ENCODE peak calls at places on chromosomes 11 and 22, in four cellular contexts. X is heart right ventricle, F is A549, E is left ventricle myocardium inferior. W is an unnamed sample.

GRCh38 chr11:10108901-10109665 is 184.9 kb downstream of the SBF2 start:
- DNase-seq in X (peak), F (no peak), E (no peak), W (no peak)

GRCh38 chr11:33533668-33534067 is 167.0 kb downstream of the C11orf91 start:
- DNase-seq in F (no peak), X (no peak), E (no peak), W (no peak)

GRCh38 chr11:108965602-108966001 is 300.7 kb downstream of the DDX10 start:
- DNase-seq in X (no peak), E (no peak), F (peak), W (no peak)

GRCh38 chr22:47393191-47393590 is 630.7 kb downstream of the TBC1D22A start:
- DNase-seq in E (no peak), F (no peak), X (no peak), W (no peak)

GRCh38 chr11:60251485-60252207 is 8.7 kb upstream of the MS4A4E start:
- DNase-seq in E (no peak), X (peak), F (peak), W (no peak)

GRCh38 chr11:37973926-37974325 is 1375.9 kb upstream of the RAG2 start:
- DNase-seq in E (no peak), F (no peak), X (no peak), W (no peak)

GRCh38 chr11:2755071-2755470 is 55.3 kb upstream of the KCNQ1OT1 start:
- DNase-seq in F (no peak), E (no peak), X (no peak), W (no peak)

GRCh38 chr11:12137938-12138731 is 27.7 kb downstream of the MICAL2 start:
- DNase-seq in E (no peak), X (no peak), F (peak), W (peak)

GRCh38 chr22:46649176-46650077 is 29.2 kb downstream of the GRAMD4 start:
- DNase-seq in F (peak), X (peak), E (peak), W (no peak)

GRCh38 chr22:33917744-33918406 is 2.4 kb downstream of the LARGE1 start:
- DNase-seq in F (peak), X (no peak), E (no peak), W (no peak)

GRCh38 chr22:41222846-41223507 is 17.8 kb downstream of the CHADL start:
- DNase-seq in X (no peak), F (no peak), E (no peak), W (no peak)

GRCh38 chr11:115182282-115182952 is 321.8 kb downstream of the CADM1 start:
- DNase-seq in F (no peak), E (no peak), X (peak), W (no peak)

GRCh38 chr11:92225563-92226308 is 1.1 kb downstream of the FAT3 start:
- DNase-seq in F (no peak), X (no peak), E (no peak), W (no peak)

GRCh38 chr22:19748991-19749665 is 11.4 kb upstream of the TBX1 start:
- DNase-seq in F (no peak), X (no peak), E (no peak), W (no peak)

GRCh38 chr11:44407211-44407996 is 97.5 kb upstream of the ALX4 start:
- DNase-seq in F (no peak), X (peak), E (peak), W (no peak)

GRCh38 chr22:37280718-37281117 is 1.6 kb upstream of the CYTH4 start:
- DNase-seq in X (no peak), F (no peak), E (no peak), W (no peak)

GRCh38 chr11:13717331-13717730 is 48.9 kb downstream of the FAR1 start:
- DNase-seq in F (peak), X (no peak), E (no peak), W (no peak)

GRCh38 chr11:94938399-94939055 is 34.8 kb downstream of the CWC15 start:
- DNase-seq in F (no peak), E (peak), X (peak), W (no peak)

GRCh38 chr11:67165595-67165994 is 46.5 kb downstream of the KDM2A start:
- DNase-seq in E (no peak), F (no peak), X (no peak), W (no peak)

GRCh38 chr11:32706985-32707736 is 87.3 kb downstream of the CCDC73 start:
- DNase-seq in E (no peak), F (peak), X (no peak), W (no peak)

GRCh38 chr11:130001491-130002351 is 914 bp downstream of the PRDM10 start:
- DNase-seq in F (peak), E (peak), X (no peak), W (no peak)

GRCh38 chr11:23778971-23779370 is 717.9 kb upstream of the LUZP2 start:
- DNase-seq in X (no peak), F (no peak), E (no peak), W (no peak)

GRCh38 chr11:105942951-105943350 is 79.1 kb downstream of the MSANTD4 start:
- DNase-seq in F (no peak), E (no peak), X (no peak), W (no peak)

GRCh38 chr11:79705648-79706047 is 264.8 kb upstream of the TENM4 start:
- DNase-seq in E (no peak), F (no peak), X (no peak), W (no peak)

DNA sequence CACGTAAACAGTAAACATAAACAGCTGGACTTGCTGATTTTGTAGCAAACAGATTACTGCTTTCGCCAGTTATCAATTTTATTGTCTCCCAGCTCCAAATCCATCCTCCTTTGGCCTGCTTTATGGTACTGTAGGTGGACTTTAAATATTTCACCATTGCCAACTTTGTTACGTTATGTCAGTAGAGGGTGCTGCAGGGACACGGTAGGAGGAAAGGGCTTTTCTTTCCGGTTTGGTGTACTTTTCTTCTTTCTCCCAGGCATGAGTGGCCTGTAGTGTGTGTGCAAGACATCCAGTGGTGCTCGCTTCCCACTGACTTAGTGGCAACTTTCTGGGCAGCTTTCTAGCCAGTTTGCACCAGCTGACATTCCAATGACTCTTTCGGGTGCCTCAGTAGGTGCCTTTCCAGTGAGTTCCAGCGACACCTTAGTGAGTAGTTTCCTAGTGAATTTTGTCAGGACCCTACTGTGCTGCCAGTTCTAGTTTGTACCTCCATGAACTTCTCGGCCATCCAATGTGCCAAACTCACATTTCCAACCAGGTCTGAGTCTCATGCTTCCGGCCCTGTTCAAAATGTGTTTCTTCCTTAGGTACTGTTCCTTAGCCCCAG is 267.6 kb upstream of the TENM4 start:
- DNase-seq in E (no peak), F (peak), X (peak), W (no peak)
- TF ChIP-seq CTCF in E (peak), F (peak), X (peak), W (no peak)

GRCh38 chr11:75350743-75351540 is 519 bp downstream of the ARRB1 start:
- DNase-seq in F (no peak), X (no peak), E (peak), W (no peak)

GRCh38 chr11:75349540-75350116 is 1.8 kb downstream of the ARRB1 start:
- DNase-seq in F (no peak), E (no peak), X (no peak), W (no peak)

GRCh38 chr11:75352417-75353206 is 1.2 kb upstream of the ARRB1 start:
- DNase-seq in E (no peak), F (no peak), X (no peak), W (no peak)

GRCh38 chr11:75350122-75350742 is 1.2 kb downstream of the ARRB1 start:
- DNase-seq in E (no peak), X (no peak), F (no peak), W (no peak)

DNA sequence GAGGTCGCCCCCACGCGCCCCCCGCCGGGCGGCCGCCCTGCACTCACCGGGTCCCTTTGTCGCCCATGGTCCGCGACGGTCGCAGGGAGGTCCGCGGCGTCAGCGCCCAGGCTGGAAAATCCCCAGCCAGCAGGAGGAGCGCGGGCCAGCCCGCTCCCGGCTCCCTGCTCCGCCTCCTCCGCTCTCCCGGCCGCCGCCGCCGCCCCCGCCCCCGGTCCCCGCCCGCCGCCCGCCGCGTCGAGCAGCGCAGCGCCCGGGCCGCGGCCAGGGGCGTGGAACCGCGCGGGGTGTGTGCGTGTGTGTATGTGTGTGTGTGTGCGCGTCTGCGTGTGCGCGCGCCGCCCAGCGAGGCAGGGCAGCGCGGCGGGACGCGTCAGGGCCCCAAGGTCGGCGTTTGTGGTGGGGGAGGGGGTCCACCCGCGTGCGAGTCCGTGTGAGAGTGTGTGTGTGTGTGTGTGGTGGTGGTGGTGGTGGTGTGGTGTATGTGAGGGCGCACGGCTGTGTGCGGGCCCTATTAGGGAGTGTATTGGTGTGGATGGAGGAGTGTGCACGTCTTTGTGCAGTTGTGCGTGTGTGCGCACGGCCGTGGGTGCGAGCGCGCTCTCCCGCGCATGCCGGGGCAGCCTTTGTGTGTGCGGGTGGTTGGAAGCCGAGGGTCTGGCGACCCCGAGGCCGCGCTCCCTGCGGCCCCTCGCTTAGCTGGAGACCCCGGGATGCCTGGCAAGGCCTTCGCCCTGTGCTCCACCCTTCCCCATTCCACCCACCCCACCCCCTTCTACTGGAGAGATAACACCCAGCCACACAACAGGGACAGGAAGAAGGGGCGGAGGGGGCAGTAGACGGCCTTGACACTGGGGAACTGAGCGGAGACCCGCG is at the start of gene ARRB1:
- DNase-seq in F (peak), E (peak), X (peak), W (no peak)
- H3K27ac ChIP-seq in F (peak), E (peak), X (peak), W (no peak)

GRCh38 chr11:15775051-15775541 is 581.2 kb downstream of the SOX6 start:
- DNase-seq in X (peak), F (no peak), E (no peak), W (no peak)

GRCh38 chr11:15775797-15776196 is 580.5 kb downstream of the SOX6 start:
- DNase-seq in X (no peak), E (no peak), F (no peak), W (no peak)

GRCh38 chr11:15779518-15779917 is 576.8 kb downstream of the SOX6 start:
- DNase-seq in X (no peak), E (no peak), F (no peak), W (no peak)

GRCh38 chr11:15774021-15774862 is 582.1 kb downstream of the SOX6 start:
- DNase-seq in E (no peak), X (no peak), F (no peak), W (no peak)

DNA sequence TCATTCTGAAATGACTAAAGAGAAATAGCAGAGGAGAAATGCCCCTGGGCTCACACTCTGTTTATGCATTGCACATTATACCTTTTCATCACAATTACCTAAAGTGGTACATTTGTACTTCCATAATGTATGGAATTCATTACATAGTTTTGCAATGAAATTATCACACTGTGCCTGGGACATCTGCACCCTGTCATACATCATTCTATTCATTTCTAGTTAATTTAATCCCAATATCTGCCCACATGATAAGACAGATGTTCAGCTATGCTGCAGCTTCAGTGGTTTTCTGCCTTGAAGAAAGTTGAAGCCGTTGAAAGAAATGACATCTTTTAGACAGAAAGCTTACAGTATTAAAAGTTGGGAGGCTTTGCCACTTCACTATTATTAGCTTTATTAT is 580.0 kb downstream of the SOX6 start:
- DNase-seq in E (no peak), F (no peak), X (no peak), W (no peak)
- TF ChIP-seq CTCF in E (no peak), F (no peak), X (no peak), W (no peak)

DNA sequence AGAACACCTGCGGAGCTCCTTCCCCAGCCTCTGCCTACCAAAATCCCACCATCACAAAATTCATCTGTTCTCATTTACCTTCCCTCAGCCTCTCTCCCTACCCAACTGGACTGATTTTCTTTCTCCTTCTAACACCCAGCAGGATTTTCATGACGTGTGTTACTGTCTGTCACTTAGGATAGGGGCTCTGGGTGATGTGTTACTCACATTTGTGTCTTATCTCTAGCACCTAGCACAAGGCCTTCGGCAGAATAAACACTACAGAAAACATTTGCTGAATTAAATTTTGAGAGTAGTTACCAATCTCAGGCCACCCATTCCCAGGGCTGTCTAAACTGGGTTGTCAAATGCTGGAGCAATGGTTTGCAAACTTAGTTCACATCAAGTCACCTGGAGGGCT is 88.0 kb downstream of the NTM start:
- DNase-seq in X (no peak), F (no peak), E (no peak), W (no peak)
- H3K27ac ChIP-seq in X (no peak), F (no peak), E (no peak), W (no peak)

GRCh38 chr22:39960791-39961746 is 872 bp downstream of the TMA7B start:
- DNase-seq in F (no peak), E (no peak), X (no peak), W (no peak)

GRCh38 chr22:39958009-39958711 is 2.0 kb upstream of the TMA7B start:
- DNase-seq in E (no peak), X (no peak), F (no peak), W (no peak)

GRCh38 chr22:39962071-39962470 is 1.9 kb downstream of the TMA7B start:
- DNase-seq in F (no peak), E (no peak), X (no peak), W (no peak)

GRCh38 chr22:39958916-39959639 is 1.1 kb upstream of the TMA7B start:
- DNase-seq in F (no peak), E (no peak), X (no peak), W (no peak)

GRCh38 chr22:39959640-39960447 is at the start of gene TMA7B:
- DNase-seq in X (no peak), E (no peak), F (peak), W (no peak)
- TF ChIP-seq CTCF in X (no peak), E (peak), F (no peak), W (no peak)

GRCh38 chr11:103998826-103999390 is 37.5 kb upstream of the DDI1 start:
- DNase-seq in E (no peak), F (no peak), X (no peak), W (no peak)
- H3K27ac ChIP-seq in E (no peak), F (no peak), X (no peak), W (no peak)

W was measured in thoracic aorta.